ENCODE peak calls at places on chromosomes 12 and 14, in six cellular contexts. I is GM23338, G is fibroblast of lung, L is GM23248, M is neural progenitor cell, O is endothelial cell of umbilical vein. J is an unnamed sample.

GRCh38 chr12:96635844-96636243 is 146.5 kb downstream of the CFAP54 start:
- DNase-seq in M (no peak), O (no peak), G (no peak), L (no peak), I (no peak), J (no peak)

GRCh38 chr12:64938179-64938578 is 113.7 kb downstream of the TBC1D30 start:
- DNase-seq in I (no peak), L (no peak), M (no peak), G (no peak), O (no peak), J (no peak)

GRCh38 chr12:31355747-31356107 is 29.8 kb upstream of the SINHCAF start:
- DNase-seq in M (no peak), I (no peak), G (no peak), L (no peak), O (no peak), J (no peak)

GRCh38 chr14:92553456-92553855 is 39.9 kb downstream of the RIN3 start:
- DNase-seq in I (peak), G (peak), L (peak), O (no peak), M (no peak), J (no peak)

GRCh38 chr12:117857632-117858274 is 111.0 kb downstream of the KSR2 start:
- DNase-seq in O (peak), I (peak), G (peak), L (peak), M (peak), J (peak)

GRCh38 chr12:52867636-52868035 is 18.8 kb upstream of the KRT78 start:
- DNase-seq in M (no peak), I (peak), O (peak), L (peak), G (no peak), J (no peak)

GRCh38 chr12:67394600-67394999 is 125.4 kb downstream of the CAND1 start:
- DNase-seq in L (peak), O (peak), G (peak), I (peak), M (peak), J (no peak)

GRCh38 chr12:75120202-75120774 is 89.4 kb downstream of the KCNC2 start:
- DNase-seq in L (no peak), O (peak), I (no peak), G (no peak), M (no peak), J (no peak)

GRCh38 chr12:85836716-85837100 is 499 bp upstream of the RASSF9 start:
- DNase-seq in I (peak), M (no peak), G (no peak), O (no peak), L (no peak), J (no peak)
- H3K4me2 ChIP-seq in I (peak), M (peak), G (no peak), O (no peak), L (peak), J (no peak)

DNA sequence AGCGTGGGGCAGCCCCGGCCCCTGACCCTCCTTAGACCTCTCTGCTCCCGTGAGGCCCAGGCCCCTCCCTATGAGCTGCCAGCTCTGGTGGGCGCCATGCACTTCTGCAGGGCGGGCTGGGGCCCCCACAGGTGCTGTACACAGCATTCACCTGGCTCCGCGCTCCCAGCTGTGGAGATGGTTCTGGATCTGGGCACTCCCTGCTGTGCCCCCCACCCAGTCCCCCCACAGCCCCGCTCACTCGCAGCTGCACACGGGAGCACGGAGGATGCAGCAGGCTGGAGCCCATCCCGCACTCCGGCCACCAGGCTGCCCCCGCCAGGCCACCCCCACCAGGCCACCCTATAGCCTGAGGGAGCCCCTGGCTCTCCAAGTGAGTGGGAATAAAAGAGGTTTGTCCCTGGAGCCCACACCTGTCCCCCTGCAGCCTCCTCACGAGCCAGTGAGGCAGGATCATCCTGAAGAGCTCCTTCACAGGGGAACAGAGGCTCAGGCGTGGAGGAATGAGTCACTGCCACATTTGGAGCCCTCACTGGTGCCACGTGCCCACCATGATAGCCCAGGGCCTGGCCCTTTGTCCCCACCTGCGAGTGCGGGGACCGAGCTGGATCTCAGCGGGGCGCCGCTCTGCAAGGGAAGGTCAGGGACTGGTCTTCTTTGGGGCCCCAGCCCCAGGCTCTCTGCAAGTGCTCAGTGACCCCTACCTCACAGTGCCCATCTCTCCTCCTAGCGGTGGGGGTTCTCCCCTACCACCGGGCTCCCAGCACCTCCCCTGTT is 1.9 kb downstream of the ADSS1 start:
- DNase-seq in G (no peak), I (no peak), L (peak), O (no peak), M (no peak), J (no peak)
- H3K4me2 ChIP-seq in G (no peak), I (peak), L (no peak), O (no peak), M (peak), J (no peak)

DNA sequence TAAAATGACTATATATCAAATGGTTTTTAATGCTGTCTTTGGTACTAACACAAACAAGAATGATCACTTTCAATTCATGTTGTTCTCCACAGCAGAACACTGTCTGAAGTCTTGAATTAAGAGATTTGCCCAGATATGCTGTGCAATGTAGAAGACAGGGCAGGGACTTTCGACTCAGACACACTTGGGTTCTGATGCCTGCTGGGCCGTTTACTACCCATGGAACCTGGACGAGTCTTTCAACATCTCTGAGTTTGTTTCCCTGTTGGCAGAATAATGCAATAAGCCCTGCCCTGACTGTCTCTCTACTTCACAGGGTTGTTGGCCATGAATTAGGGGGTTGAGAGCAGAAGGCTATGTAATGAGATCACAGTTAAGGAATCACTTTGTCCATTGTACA is 162.6 kb upstream of the TMPO start:
- DNase-seq in I (no peak), G (no peak), L (peak), M (no peak), O (no peak), J (no peak)
- H3K4me2 ChIP-seq in I (no peak), G (no peak), L (peak), M (no peak), O (peak), J (no peak)

GRCh38 chr14:50932592-50933500 is 11.4 kb downstream of the PYGL start:
- DNase-seq in L (no peak), I (no peak), M (peak), O (no peak), G (no peak), J (no peak)
- H3K4me2 ChIP-seq in L (no peak), I (no peak), M (no peak), O (no peak), G (no peak), J (no peak)

GRCh38 chr12:104049278-104050257 is at the start of gene GLT8D2:
- DNase-seq in L (peak), G (peak), M (peak), I (peak), O (peak), J (no peak)
- H3K4me2 ChIP-seq in L (peak), G (peak), M (peak), I (peak), O (peak), J (no peak)

DNA sequence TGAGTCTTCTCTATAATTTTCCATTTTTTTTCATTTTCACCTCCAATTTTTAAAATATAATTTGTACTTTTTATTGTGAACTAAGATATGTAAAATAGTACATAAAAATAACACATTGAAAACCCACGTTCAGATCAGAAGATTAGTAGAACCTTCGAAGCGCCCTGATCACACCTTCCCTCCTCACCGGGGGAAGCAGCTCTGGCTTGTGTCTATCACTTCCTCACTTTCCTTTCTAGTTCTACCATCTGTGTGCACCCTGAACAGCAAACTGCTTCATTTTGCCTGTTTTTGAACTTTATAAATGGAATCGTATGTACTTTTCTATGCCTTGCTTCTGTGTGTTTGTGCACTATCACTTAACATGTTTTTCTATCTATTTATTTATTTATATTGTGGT is 11.8 kb upstream of the CD27 start:
- DNase-seq in L (no peak), G (no peak), M (no peak), O (no peak), I (no peak), J (peak)
- H3K4me2 ChIP-seq in L (no peak), G (no peak), M (no peak), O (no peak), I (no peak), J (peak)

DNA sequence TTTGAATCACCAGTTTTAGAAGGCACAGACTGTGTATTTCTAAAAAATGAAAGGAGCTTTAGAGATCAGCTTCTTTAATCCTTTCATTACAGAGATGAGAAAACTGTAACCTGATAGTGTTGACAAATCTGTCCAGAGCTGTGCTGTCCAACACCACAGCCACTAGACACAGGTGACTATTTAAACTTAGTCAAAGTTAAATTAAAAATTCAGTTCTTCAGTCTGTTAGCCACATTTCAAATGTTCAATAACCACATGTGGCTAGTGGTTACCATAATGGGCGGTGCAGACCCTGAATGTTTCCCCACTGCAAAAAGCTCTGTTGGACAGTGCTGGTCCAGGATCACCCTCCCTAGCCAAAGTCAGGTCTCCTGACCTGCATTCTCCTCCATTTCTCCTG is 21.6 kb downstream of the DAD1 start:
- DNase-seq in I (no peak), L (no peak), O (no peak), G (no peak), M (no peak), J (no peak)
- H3K4me2 ChIP-seq in I (no peak), L (no peak), O (no peak), G (no peak), M (no peak), J (no peak)

DNA sequence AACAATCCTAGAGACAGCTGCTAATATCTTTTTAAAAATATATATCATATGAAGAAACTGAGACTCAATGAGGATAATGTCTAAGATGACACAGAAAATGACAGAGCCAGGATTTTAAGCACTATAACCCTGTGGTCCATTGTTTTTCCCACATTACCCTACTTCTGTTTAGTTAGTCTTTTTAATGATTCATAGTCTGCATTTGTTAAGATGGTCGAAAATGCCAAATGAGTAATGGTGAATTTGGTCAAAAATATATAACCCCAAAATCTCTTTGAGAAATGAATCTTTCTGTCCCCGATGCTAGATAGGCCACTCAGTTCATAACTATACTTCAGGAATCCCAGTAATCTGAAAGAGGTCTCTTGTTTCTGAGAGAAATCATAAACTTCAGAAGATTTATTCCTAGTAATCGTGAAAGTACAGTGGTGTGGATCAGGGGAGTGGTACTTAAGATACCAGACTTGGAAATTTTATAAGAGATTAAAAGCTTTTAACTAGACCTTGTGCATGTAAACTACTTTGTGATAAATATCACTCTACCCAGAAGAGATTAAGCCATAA is 10.8 kb downstream of the RTRAF start:
- DNase-seq in L (peak), G (no peak), O (no peak), M (no peak), I (no peak), J (no peak)
- H3K4me2 ChIP-seq in L (peak), G (no peak), O (no peak), M (no peak), I (no peak), J (no peak)

GRCh38 chr12:104763163-104763805 is 194.8 kb downstream of the SLC41A2 start:
- DNase-seq in I (no peak), O (no peak), M (no peak), L (peak), G (peak), J (no peak)

GRCh38 chr12:104761091-104761490 is 197.0 kb downstream of the SLC41A2 start:
- DNase-seq in O (no peak), M (no peak), I (peak), L (no peak), G (no peak), J (no peak)

GRCh38 chr12:104769207-104769606 is 188.9 kb downstream of the SLC41A2 start:
- DNase-seq in O (no peak), L (no peak), I (peak), G (no peak), M (peak), J (no peak)

GRCh38 chr12:104768033-104768432 is 190.1 kb downstream of the SLC41A2 start:
- DNase-seq in M (no peak), I (no peak), G (no peak), O (no peak), L (no peak), J (no peak)

DNA sequence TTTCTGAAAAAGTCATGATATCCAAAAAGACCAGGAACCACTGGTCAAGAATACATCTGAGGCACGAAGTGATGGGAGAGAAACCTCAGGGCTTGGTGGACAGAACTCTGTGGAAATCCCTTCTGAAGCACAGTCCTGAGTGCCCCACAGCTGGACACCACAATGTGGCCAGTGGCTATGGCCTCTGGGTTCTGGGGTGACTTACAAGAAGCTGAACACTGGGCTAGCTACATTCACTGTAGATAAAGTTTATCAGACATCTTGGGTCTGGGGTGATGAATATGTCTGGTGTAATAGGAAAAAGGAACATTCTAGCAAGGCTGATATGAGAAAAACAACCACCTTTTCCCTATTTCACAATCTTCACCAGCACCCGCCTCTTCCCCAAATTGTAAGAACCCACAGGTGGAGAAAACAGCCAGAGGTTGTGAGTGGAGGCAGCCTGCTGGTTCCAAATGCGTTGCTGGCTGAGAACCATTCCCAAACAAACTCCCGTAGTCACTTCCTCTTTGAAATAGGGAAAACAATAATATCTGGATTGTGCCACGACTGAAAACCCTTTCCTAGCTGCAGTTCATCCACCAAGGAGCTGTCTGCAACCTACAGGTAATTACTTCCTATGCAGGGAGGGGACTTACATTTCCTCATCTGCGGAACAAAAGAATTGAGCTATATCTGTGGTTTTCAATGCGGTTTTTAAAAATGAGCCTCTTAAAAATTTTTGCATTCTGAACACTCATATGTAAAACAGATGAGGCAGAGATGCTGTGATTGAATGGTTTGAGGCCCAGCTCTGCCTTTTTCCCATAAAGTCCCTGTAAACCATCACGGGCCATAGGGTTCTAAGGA is 193.6 kb downstream of the SLC41A2 start:
- DNase-seq in I (no peak), O (no peak), G (no peak), L (no peak), M (no peak), J (no peak)
- H3K4me2 ChIP-seq in I (no peak), O (no peak), G (no peak), L (no peak), M (no peak), J (no peak)

J was measured in Karpas-422.